ENCODE peak calls at places on chromosomes 6 and 20, in nine cellular contexts. A is NCI-H2081; V is mesenchymal stem cell; L is NCI-H345; Q is NCI-H460; Y is nephron progenitor cell; K is mucosa of gallbladder; O is activated naive CD4-positive, alpha-beta T cell treated with anti-CD3 and anti-CD28 coated beads, Interleukin-2, amount 10 ng/mL, durations not matched to agents 7 days and 5 days; N is GM20000. F is an unnamed sample.
A peak's percentile ranks its signal among the peaks of the same experiment; 100 is the strongest.

GRCh38 chr6:47161176-47161687 is 119.1 kb upstream of the ADGRF1 start:
- DNase-seq in A (peak; percentile 45), V (no peak), L (no peak), Q (no peak), Y (no peak), K (peak; percentile 56), O (no peak), N (no peak), F (no peak)

GRCh38 chr6:138550346-138550767 is 51.1 kb upstream of the NHSL1 start:
- DNase-seq in A (no peak), V (no peak), L (no peak), Q (no peak), Y (no peak), K (peak; percentile 16), O (no peak), N (no peak), F (no peak)

GRCh38 chr20:16966276-16966880 is 218.2 kb downstream of the OTOR start:
- DNase-seq in A (no peak), V (peak; percentile 47), L (no peak), Q (no peak), Y (no peak), K (no peak), O (no peak), N (no peak), F (no peak)

GRCh38 chr20:45821942-45822341 is 5.2 kb downstream of the TNNC2 start:
- DNase-seq in A (no peak), V (no peak), L (no peak), Q (no peak), Y (no peak), K (no peak), O (no peak), N (no peak), F (no peak)

GRCh38 chr6:44253307-44254101 is 3.8 kb downstream of the SLC35B2 start:
- DNase-seq in A (peak; percentile 23), V (peak; percentile 62), L (peak; percentile 50), Q (no peak), Y (peak; percentile 59), K (no peak), O (peak; percentile 81), N (no peak), F (no peak)

GRCh38 chr20:61439251-61439650 is 187.2 kb downstream of the CDH4 start:
- DNase-seq in A (no peak), V (no peak), L (no peak), Q (no peak), Y (no peak), K (no peak), O (no peak), N (no peak), F (no peak)

GRCh38 chr6:57267586-57268293 is 45.6 kb upstream of the RAB23 start:
- DNase-seq in A (peak; percentile 1), V (peak; percentile 96), L (peak; percentile 27), Q (peak; percentile 54), Y (peak; percentile 4), K (peak; percentile 59), O (peak; percentile 46), N (peak; percentile 25), F (no peak)

GRCh38 chr20:57469418-57470211 is 55.3 kb downstream of the CTCFL start:
- DNase-seq in A (no peak), V (no peak), L (no peak), Q (no peak), Y (peak; percentile 38), K (no peak), O (no peak), N (no peak), F (peak; percentile 55)

GRCh38 chr6:148869589-148869988 is 122.8 kb downstream of the UST start:
- DNase-seq in A (no peak), V (peak; percentile 91), L (no peak), Q (no peak), Y (no peak), K (no peak), O (no peak), N (no peak), F (no peak)

GRCh38 chr6:125773387-125774341 is 17.1 kb upstream of the NCOA7 start:
- DNase-seq in A (no peak), V (no peak), L (no peak), Q (no peak), Y (no peak), K (no peak), O (no peak), N (no peak), F (no peak)

GRCh38 chr20:1757072-1757471 is 99.5 kb upstream of the SIRPG start:
- DNase-seq in A (no peak), V (peak; percentile 42), L (no peak), Q (no peak), Y (no peak), K (no peak), O (no peak), N (no peak), F (no peak)

GRCh38 chr6:106849676-106850332 is 124.7 kb downstream of the CD24 start:
- DNase-seq in A (no peak), V (no peak), L (no peak), Q (no peak), Y (no peak), K (no peak), O (no peak), N (peak; percentile 49), F (no peak)

GRCh38 chr6:154494592-154494991 is 15.9 kb downstream of the CNKSR3 start:
- DNase-seq in A (no peak), V (no peak), L (no peak), Q (no peak), Y (no peak), K (no peak), O (no peak), N (no peak), F (no peak)

F was measured in heart right ventricle.